ENCODE peak calls at places on chromosomes 2 and 18, in five cellular contexts. One of them, this sample, is unnamed.

GRCh38 chr18:48060947-48061346 is 130.5 kb upstream of the SMAD2 start:
- DNase-seq in H9: no peak
- DNase-seq in H1: no peak
- DNase-seq in neural progenitor cell: no peak
- DNase-seq in NT2/D1: no peak
- DNase-seq in this sample: no peak

GRCh38 chr2:196516541-196516940 is 123.0 kb upstream of the CCDC150 start:
- DNase-seq in H1: no peak
- DNase-seq in H9: no peak
- DNase-seq in NT2/D1: no peak
- DNase-seq in neural progenitor cell: no peak
- DNase-seq in this sample: peak; percentile 60

GRCh38 chr2:12424219-12424618 is 292.5 kb upstream of the TRIB2 start:
- DNase-seq in H9: no peak
- DNase-seq in neural progenitor cell: no peak
- DNase-seq in H1: no peak
- DNase-seq in NT2/D1: no peak
- DNase-seq in this sample: no peak

GRCh38 chr2:64212801-64213321 is 68.6 kb upstream of the PELI1 start:
- DNase-seq in H9: no peak
- DNase-seq in H1: no peak
- DNase-seq in NT2/D1: no peak
- DNase-seq in neural progenitor cell: no peak
- DNase-seq in this sample: no peak

GRCh38 chr2:237025090-237025865 is 60.4 kb upstream of the COPS8 start:
- DNase-seq in H9: no peak
- DNase-seq in NT2/D1: no peak
- DNase-seq in H1: no peak
- DNase-seq in neural progenitor cell: no peak
- DNase-seq in this sample: no peak

GRCh38 chr18:48613589-48613988 is 74.8 kb downstream of the CTIF start:
- DNase-seq in H1: no peak
- DNase-seq in NT2/D1: no peak
- DNase-seq in H9: no peak
- DNase-seq in neural progenitor cell: no peak
- DNase-seq in this sample: no peak

GRCh38 chr18:55634545-55634944 is 46.6 kb upstream of the TCF4 start:
- DNase-seq in NT2/D1: no peak
- DNase-seq in H9: no peak
- DNase-seq in H1: no peak
- DNase-seq in neural progenitor cell: no peak
- DNase-seq in this sample: peak; percentile 80

GRCh38 chr2:22894761-22895160 is 490.2 kb upstream of the KLHL29 start:
- DNase-seq in H1: no peak
- DNase-seq in H9: no peak
- DNase-seq in NT2/D1: no peak
- DNase-seq in neural progenitor cell: peak; percentile 58
- DNase-seq in this sample: no peak

GRCh38 chr2:10192392-10192791 is 69.9 kb downstream of the RRM2 start:
- DNase-seq in NT2/D1: no peak
- DNase-seq in H1: no peak
- DNase-seq in H9: no peak
- DNase-seq in neural progenitor cell: no peak
- DNase-seq in this sample: no peak

GRCh38 chr2:84443477-84443876 is 15.6 kb downstream of the SUCLG1 start:
- DNase-seq in NT2/D1: no peak
- DNase-seq in neural progenitor cell: no peak
- DNase-seq in H9: no peak
- DNase-seq in H1: no peak
- DNase-seq in this sample: no peak

GRCh38 chr2:202831241-202831997 is 40.1 kb downstream of the ICA1L start:
- DNase-seq in neural progenitor cell: peak; percentile 50
- DNase-seq in H1: no peak
- DNase-seq in H9: peak; percentile 52
- DNase-seq in NT2/D1: no peak
- DNase-seq in this sample: peak; percentile 40

GRCh38 chr2:236499691-236500573 is 69.7 kb upstream of the ACKR3 start:
- DNase-seq in NT2/D1: no peak
- DNase-seq in H9: no peak
- DNase-seq in H1: no peak
- DNase-seq in neural progenitor cell: no peak
- DNase-seq in this sample: no peak

GRCh38 chr2:122634261-122634660 is 878.8 kb downstream of the TSN start:
- DNase-seq in NT2/D1: no peak
- DNase-seq in neural progenitor cell: no peak
- DNase-seq in H9: no peak
- DNase-seq in H1: no peak
- DNase-seq in this sample: no peak

GRCh38 chr2:179422037-179422643 is 157.5 kb upstream of the SESTD1 start:
- DNase-seq in H9: peak; percentile 68
- DNase-seq in neural progenitor cell: peak; percentile 83
- DNase-seq in H1: peak; percentile 53
- DNase-seq in NT2/D1: peak; percentile 71
- DNase-seq in this sample: peak; percentile 16

GRCh38 chr2:83844490-83844889 is 614.6 kb downstream of the SUCLG1 start:
- DNase-seq in H1: no peak
- DNase-seq in H9: no peak
- DNase-seq in NT2/D1: no peak
- DNase-seq in neural progenitor cell: no peak
- DNase-seq in this sample: no peak

DNA sequence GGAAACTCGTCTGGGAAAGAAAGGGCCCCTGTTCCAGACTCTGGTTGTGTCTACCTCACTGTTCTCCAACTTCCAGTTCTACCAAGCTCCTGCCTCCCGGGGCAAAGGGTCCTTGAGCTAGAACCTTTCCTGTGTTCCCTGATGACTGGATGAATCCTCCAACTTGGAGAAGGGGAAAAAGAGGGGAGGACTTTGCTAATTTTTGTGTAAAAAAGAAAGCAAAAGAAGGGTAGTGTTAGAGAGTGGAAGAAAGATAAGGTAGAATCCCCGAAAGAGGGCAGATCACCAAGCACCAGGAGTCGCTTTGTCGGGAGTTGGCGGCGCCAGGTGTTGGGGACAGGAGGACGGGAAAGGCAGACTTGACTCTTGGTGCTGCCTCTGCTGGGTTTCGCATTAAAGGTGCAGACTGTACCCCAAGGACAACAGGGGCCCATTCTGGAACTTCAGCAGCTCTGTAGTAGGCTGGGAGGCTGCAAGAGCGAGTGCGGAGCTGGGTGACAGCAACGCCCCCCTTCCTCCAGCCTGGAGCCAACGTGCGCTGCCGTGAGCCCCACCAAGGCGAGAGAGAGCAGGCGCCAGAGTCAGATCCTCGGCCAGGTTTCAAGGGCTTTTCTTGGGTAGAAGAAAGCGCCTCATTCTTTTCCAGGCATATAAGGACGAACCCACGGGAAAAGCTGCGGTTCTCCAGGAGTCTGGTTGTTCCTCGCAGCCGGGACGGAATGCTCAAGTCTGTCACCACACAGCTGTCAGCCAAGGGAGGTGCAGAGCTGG is 1.7 kb downstream of the DOK6 start:
- DNase-seq in NT2/D1: no peak
- DNase-seq in H9: peak; percentile 38
- DNase-seq in H1: no peak
- DNase-seq in neural progenitor cell: peak; percentile 42
- DNase-seq in this sample: no peak
- H3K9ac ChIP-seq in NT2/D1: no peak overlapping the region
- H3K9ac ChIP-seq in H9: no peak overlapping the region
- H3K9ac ChIP-seq in H1: no peak overlapping the region
- H3K9ac ChIP-seq in neural progenitor cell: no peak overlapping the region
- H3K9ac ChIP-seq in this sample: no peak overlapping the region

GRCh38 chr2:239227661-239228371 is 173.0 kb downstream of the HDAC4 start:
- DNase-seq in NT2/D1: no peak
- DNase-seq in neural progenitor cell: no peak
- DNase-seq in H9: no peak
- DNase-seq in H1: no peak
- DNase-seq in this sample: no peak
- H3K9ac ChIP-seq in NT2/D1: no peak overlapping the region
- H3K9ac ChIP-seq in neural progenitor cell: no peak overlapping the region
- H3K9ac ChIP-seq in H9: no peak overlapping the region
- H3K9ac ChIP-seq in H1: no peak overlapping the region
- H3K9ac ChIP-seq in this sample: no peak overlapping the region

GRCh38 chr18:78984941-78985784 is 5.5 kb downstream of the SALL3 start:
- DNase-seq in H9: peak; percentile 81
- DNase-seq in H1: peak; percentile 51
- DNase-seq in neural progenitor cell: peak; percentile 82
- DNase-seq in NT2/D1: no peak
- DNase-seq in this sample: no peak
- H3K9ac ChIP-seq in H9: no peak overlapping the region
- H3K9ac ChIP-seq in H1: no peak overlapping the region
- H3K9ac ChIP-seq in neural progenitor cell: no peak overlapping the region
- H3K9ac ChIP-seq in NT2/D1: peak overlapping the region; percentile 4
- H3K9ac ChIP-seq in this sample: no peak overlapping the region

GRCh38 chr2:38665854-38666577 is at the start of gene GALM:
- DNase-seq in H1: peak; percentile 80
- DNase-seq in NT2/D1: peak; percentile 94
- DNase-seq in H9: peak; percentile 93
- DNase-seq in neural progenitor cell: peak; percentile 93
- DNase-seq in this sample: peak; percentile 8
- H3K9ac ChIP-seq in H1: no peak within 1 kb of the TSS
- H3K9ac ChIP-seq in NT2/D1: peak within 1 kb of the TSS; percentile 84
- H3K9ac ChIP-seq in H9: peak within 1 kb of the TSS; percentile 76
- H3K9ac ChIP-seq in neural progenitor cell: peak within 1 kb of the TSS; percentile 45
- H3K9ac ChIP-seq in this sample: peak within 1 kb of the TSS; percentile 49

DNA sequence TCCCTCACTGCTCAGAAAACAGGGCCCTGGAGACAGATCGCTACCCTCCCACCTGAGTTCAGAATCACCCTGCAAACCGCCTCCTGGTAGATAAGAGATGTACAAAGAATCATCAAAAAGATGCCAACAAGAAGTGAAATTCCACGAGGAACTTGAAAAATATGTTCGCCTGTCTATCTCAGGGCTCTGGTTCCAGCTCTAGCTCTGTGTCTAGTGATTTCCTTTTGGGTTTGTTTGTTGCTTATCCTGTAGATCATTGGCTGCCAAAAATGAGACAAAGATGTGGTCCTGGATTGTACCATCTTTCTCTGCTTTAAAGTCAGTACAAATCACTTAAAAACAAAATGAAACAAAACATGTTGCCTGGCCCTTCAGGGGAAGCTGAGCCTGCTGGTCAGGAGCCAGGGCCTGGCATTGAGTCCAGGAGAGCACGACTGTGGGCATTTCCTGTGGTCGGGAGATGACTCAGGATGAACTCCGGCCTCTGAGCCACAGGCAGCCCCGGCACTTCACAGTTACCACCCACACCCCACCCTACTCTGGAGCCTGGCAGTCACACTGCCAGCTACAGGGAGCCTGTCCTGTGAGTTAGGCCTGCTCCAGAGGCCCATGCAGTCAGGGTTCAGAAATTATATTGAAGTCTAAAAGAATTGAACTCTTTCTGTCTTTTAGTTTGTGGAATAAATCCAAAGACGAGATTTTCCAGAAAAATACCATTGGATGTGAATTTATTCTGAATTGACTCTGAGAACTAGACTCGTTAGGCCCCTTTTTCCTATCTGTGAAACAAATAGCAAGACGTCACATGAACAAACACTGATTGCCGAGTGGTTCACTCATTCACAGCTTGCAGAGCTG is 8.0 kb upstream of the ITGB6 start:
- DNase-seq in neural progenitor cell: peak; percentile 21
- DNase-seq in NT2/D1: no peak
- DNase-seq in H9: no peak
- DNase-seq in H1: no peak
- DNase-seq in this sample: no peak
- H3K9ac ChIP-seq in neural progenitor cell: no peak overlapping the region
- H3K9ac ChIP-seq in NT2/D1: no peak overlapping the region
- H3K9ac ChIP-seq in H9: no peak overlapping the region
- H3K9ac ChIP-seq in H1: no peak overlapping the region
- H3K9ac ChIP-seq in this sample: no peak overlapping the region

DNA sequence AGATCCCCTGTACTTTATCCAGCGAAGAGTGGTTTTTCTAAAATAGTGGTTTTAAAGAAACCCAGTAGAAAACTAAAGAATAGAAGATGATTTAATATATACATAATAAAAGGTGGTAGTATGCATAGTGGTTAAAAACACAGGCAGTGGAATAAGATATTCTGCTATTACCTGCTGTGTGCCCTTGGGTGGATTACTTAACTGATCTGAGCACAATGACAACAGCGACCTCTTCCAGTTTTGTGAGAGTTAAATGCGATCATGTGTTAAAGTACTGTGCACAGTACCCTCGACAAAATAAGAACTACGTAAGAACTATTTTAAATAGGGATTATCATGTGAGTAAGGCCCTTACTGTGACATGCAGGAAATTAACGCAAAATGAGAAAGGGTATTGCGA is 30.0 kb upstream of the CHMP1B start:
- DNase-seq in H1: no peak
- DNase-seq in H9: no peak
- DNase-seq in NT2/D1: no peak
- DNase-seq in neural progenitor cell: no peak
- DNase-seq in this sample: no peak
- H3K9ac ChIP-seq in H1: no peak overlapping the region
- H3K9ac ChIP-seq in H9: no peak overlapping the region
- H3K9ac ChIP-seq in NT2/D1: no peak overlapping the region
- H3K9ac ChIP-seq in neural progenitor cell: no peak overlapping the region
- H3K9ac ChIP-seq in this sample: no peak overlapping the region

GRCh38 chr2:50765590-50765989 is 266.3 kb downstream of the NRXN1 start:
- DNase-seq in H9: no peak
- DNase-seq in neural progenitor cell: no peak
- DNase-seq in NT2/D1: no peak
- DNase-seq in H1: no peak
- DNase-seq in this sample: no peak
- H3K9ac ChIP-seq in H9: no peak overlapping the region
- H3K9ac ChIP-seq in neural progenitor cell: no peak overlapping the region
- H3K9ac ChIP-seq in NT2/D1: no peak overlapping the region
- H3K9ac ChIP-seq in H1: no peak overlapping the region
- H3K9ac ChIP-seq in this sample: no peak overlapping the region

This sample was measured in SK-N-MC.